ENCODE peak calls at places on chromosome 20, in four cellular contexts. One of them, this sample, is unnamed. For H3K27me3 and H3K4me1, the result is how much of the 10 kb centered on the place peaks cover.

GRCh38 chr20:38667417-38667956 is 56.8 kb upstream of the SLC32A1 start:
- DNase-seq in keratinocyte: no peak
- DNase-seq in H9: no peak
- DNase-seq in endothelial cell of umbilical vein: no peak
- DNase-seq in this sample: no peak

GRCh38 chr20:10462516-10462915 is 27.4 kb downstream of the SLX4IP start:
- DNase-seq in keratinocyte: no peak
- DNase-seq in H9: no peak
- DNase-seq in endothelial cell of umbilical vein: peak
- DNase-seq in this sample: no peak

GRCh38 chr20:36408219-36408618 is 102.1 kb downstream of the DLGAP4 start:
- DNase-seq in keratinocyte: peak
- DNase-seq in H9: no peak
- DNase-seq in endothelial cell of umbilical vein: peak
- DNase-seq in this sample: no peak

GRCh38 chr20:47851774-47852173 is 66.5 kb upstream of the SULF2 start:
- DNase-seq in keratinocyte: no peak
- DNase-seq in H9: no peak
- DNase-seq in endothelial cell of umbilical vein: no peak
- DNase-seq in this sample: no peak

GRCh38 chr20:47350181-47350550 is 6.3 kb downstream of the ZMYND8 start:
- DNase-seq in keratinocyte: no peak
- DNase-seq in H9: no peak
- DNase-seq in endothelial cell of umbilical vein: no peak
- DNase-seq in this sample: no peak

GRCh38 chr20:48795732-48796131 is 32.1 kb downstream of the PREX1 start:
- DNase-seq in keratinocyte: no peak
- DNase-seq in H9: no peak
- DNase-seq in endothelial cell of umbilical vein: no peak
- DNase-seq in this sample: no peak

GRCh38 chr20:3011752-3012151 is 31.7 kb upstream of the GNRH2 start:
- DNase-seq in keratinocyte: no peak
- DNase-seq in H9: no peak
- DNase-seq in endothelial cell of umbilical vein: no peak
- DNase-seq in this sample: no peak

GRCh38 chr20:48668451-48668946 is 159.3 kb downstream of the PREX1 start:
- DNase-seq in keratinocyte: no peak
- DNase-seq in H9: no peak
- DNase-seq in endothelial cell of umbilical vein: no peak
- DNase-seq in this sample: peak

GRCh38 chr20:39004508-39004907 is 42.4 kb downstream of the DHX35 start:
- DNase-seq in keratinocyte: no peak
- DNase-seq in H9: no peak
- DNase-seq in endothelial cell of umbilical vein: no peak
- DNase-seq in this sample: no peak

GRCh38 chr20:49345538-49345937 is 67.7 kb upstream of the ZNFX1 start:
- DNase-seq in keratinocyte: peak
- DNase-seq in H9: no peak
- DNase-seq in endothelial cell of umbilical vein: no peak
- DNase-seq in this sample: peak

GRCh38 chr20:61159940-61160688 is 91.9 kb upstream of the CDH4 start:
- DNase-seq in keratinocyte: no peak
- DNase-seq in H9: no peak
- DNase-seq in endothelial cell of umbilical vein: no peak
- DNase-seq in this sample: no peak

GRCh38 chr20:25669826-25670422 is 26.7 kb downstream of the ZNF337 start:
- DNase-seq in keratinocyte: peak
- DNase-seq in H9: peak
- DNase-seq in endothelial cell of umbilical vein: no peak
- DNase-seq in this sample: peak

GRCh38 chr20:10578607-10579006 is 95.2 kb downstream of the JAG1 start:
- DNase-seq in keratinocyte: peak
- DNase-seq in H9: no peak
- DNase-seq in endothelial cell of umbilical vein: peak
- DNase-seq in this sample: no peak

DNA sequence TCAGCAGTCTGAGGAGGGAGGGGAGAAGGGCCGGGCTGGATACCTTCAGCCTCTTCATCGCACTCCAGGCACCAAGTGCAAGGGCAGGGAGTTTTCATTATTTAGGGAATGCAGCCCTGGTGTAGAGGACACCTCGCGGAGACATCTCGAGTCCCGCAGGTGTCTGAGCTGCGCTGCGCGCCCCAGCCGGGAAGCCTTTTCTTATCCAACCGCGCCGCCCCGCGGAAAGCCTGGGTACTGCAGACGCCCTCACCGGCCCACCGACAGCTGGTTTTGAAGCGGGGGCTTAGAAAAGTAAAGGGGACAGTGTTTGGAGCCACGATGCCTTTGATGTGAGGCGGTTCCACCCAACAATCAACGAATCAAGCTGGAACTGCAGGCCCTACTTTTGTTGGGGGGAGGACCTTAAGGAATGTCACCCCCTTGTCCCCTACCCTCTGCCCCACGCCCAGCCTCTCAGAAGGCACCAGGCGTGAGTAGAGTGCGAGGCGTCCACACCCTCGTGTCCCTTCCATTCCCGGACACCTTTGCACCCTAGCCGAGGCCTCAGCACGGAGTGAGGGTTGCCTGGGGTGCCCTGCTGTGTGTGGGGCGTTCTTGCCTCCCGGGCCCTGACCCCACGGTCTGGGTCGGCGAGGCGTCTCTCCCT is 8.6 kb downstream of the NKX2-2 start:
- DNase-seq in keratinocyte: no peak
- DNase-seq in H9: peak
- DNase-seq in endothelial cell of umbilical vein: peak
- DNase-seq in this sample: peak
- H3K9ac ChIP-seq in keratinocyte: no peak
- H3K9ac ChIP-seq in H9: no peak
- H3K9ac ChIP-seq in endothelial cell of umbilical vein: no peak
- H3K9ac ChIP-seq in this sample: no peak

DNA sequence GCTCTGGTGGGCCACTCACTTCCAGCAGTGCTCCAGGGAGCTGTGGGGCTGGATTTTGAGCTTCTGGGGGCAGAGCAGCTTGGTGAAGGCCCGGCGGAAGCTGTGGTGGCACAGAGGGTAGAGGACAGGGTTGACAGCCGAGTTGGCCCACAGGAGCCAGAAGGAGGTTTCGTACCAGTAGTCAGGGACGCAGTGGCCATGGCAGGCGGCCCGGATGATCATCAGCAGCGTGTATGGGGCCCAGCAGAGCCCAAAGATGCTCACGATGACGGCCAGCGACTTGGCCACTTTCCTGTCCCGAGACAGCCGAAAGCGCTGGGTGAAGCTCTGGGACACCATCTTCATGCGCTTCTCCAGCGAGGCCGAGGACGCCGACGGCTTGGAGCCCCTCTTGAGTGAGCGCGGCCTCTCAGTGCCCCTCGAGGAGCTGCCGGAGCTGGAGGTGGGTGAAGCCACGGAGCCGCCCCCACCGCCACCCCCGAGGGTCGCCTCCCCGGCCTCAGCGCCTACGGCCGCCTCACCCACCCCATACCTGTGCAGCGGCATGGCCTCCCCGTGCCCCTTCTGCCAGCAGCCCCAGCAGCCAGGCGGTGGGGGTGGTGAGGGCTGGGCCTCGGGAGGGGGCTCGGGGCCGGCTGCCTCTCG is 4.0 kb downstream of the HRH3 start:
- DNase-seq in keratinocyte: no peak
- DNase-seq in H9: no peak
- DNase-seq in endothelial cell of umbilical vein: no peak
- DNase-seq in this sample: no peak
- H3K27me3 ChIP-seq in keratinocyte: half or more
- H3K27me3 ChIP-seq in H9: under half
- H3K27me3 ChIP-seq in endothelial cell of umbilical vein: under half
- H3K27me3 ChIP-seq in this sample: half or more

GRCh38 chr20:41011551-41012067 is 17.0 kb upstream of the TOP1 start:
- DNase-seq in keratinocyte: no peak
- DNase-seq in H9: no peak
- DNase-seq in endothelial cell of umbilical vein: no peak
- DNase-seq in this sample: no peak
- H3K4me1 ChIP-seq in keratinocyte: under half
- H3K4me1 ChIP-seq in H9: under half
- H3K4me1 ChIP-seq in endothelial cell of umbilical vein: under half
- H3K4me1 ChIP-seq in this sample: under half

DNA sequence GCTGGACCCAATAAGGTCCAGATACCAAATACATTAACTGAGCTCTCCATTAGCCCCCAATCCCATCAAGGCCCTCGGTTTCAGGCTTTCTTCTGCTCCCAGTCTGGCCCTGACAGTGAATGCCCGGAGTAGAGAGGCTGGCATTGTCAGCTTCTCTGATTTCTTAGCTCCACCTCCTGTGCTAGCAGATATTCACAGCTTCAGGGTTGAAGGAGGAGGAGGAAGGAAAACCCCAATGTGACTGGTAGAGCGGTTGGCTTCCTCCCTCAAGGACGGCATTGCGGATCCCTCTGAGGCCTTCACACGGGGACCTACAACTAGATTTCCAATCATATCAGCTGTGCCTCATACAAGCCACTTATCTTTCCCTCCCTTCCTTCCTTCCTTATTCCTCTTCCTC is 164.1 kb upstream of the SYNDIG1 start:
- DNase-seq in keratinocyte: no peak
- DNase-seq in H9: no peak
- DNase-seq in endothelial cell of umbilical vein: no peak
- DNase-seq in this sample: no peak
- H3K9ac ChIP-seq in keratinocyte: no peak
- H3K9ac ChIP-seq in H9: no peak
- H3K9ac ChIP-seq in endothelial cell of umbilical vein: no peak
- H3K9ac ChIP-seq in this sample: no peak

GRCh38 chr20:57988828-57989227 is 239.6 kb downstream of the ANKRD60 start:
- DNase-seq in keratinocyte: no peak
- DNase-seq in H9: no peak
- DNase-seq in endothelial cell of umbilical vein: no peak
- DNase-seq in this sample: no peak

GRCh38 chr20:57986776-57987175 is 241.7 kb downstream of the ANKRD60 start:
- DNase-seq in keratinocyte: no peak
- DNase-seq in H9: no peak
- DNase-seq in endothelial cell of umbilical vein: no peak
- DNase-seq in this sample: no peak

GRCh38 chr20:57988422-57988821 is 240.0 kb downstream of the ANKRD60 start:
- DNase-seq in keratinocyte: no peak
- DNase-seq in H9: no peak
- DNase-seq in endothelial cell of umbilical vein: no peak
- DNase-seq in this sample: no peak

GRCh38 chr20:57985278-57985677 is 243.2 kb downstream of the ANKRD60 start:
- DNase-seq in keratinocyte: no peak
- DNase-seq in H9: no peak
- DNase-seq in endothelial cell of umbilical vein: no peak
- DNase-seq in this sample: no peak

DNA sequence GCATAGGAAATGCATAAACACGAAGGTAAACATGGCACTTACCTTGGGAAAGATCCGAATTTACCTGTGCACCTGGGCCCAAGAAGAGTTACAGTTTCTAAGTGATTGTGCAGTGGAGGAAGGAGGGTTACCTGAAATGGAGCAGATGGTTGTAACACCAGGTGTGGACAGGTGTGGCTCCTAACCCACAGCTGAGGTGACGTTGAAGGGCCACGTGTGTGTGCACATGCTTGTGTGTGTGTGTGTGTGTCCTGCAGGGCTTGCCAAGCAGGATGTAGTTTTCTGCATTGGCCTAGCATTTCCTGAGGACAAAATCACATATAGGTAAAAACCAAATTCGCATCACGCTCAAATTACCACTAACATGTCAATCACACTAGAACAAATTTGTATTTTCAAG is 240.8 kb downstream of the ANKRD60 start:
- DNase-seq in keratinocyte: no peak
- DNase-seq in H9: no peak
- DNase-seq in endothelial cell of umbilical vein: no peak
- DNase-seq in this sample: no peak
- H3K27me3 ChIP-seq in keratinocyte: under half
- H3K27me3 ChIP-seq in H9: under half
- H3K27me3 ChIP-seq in endothelial cell of umbilical vein: under half
- H3K27me3 ChIP-seq in this sample: under half

GRCh38 chr20:51444472-51444871 is 98.0 kb downstream of the NFATC2 start:
- DNase-seq in keratinocyte: no peak
- DNase-seq in H9: no peak
- DNase-seq in endothelial cell of umbilical vein: no peak
- DNase-seq in this sample: peak
- H3K4me1 ChIP-seq in keratinocyte: under half
- H3K4me1 ChIP-seq in H9: under half
- H3K4me1 ChIP-seq in endothelial cell of umbilical vein: under half
- H3K4me1 ChIP-seq in this sample: under half

GRCh38 chr20:50562262-50562701 is 52.1 kb downstream of the PTPN1 start:
- DNase-seq in keratinocyte: no peak
- DNase-seq in H9: no peak
- DNase-seq in endothelial cell of umbilical vein: no peak
- DNase-seq in this sample: no peak
- H3K9ac ChIP-seq in keratinocyte: peak
- H3K9ac ChIP-seq in H9: no peak
- H3K9ac ChIP-seq in endothelial cell of umbilical vein: peak
- H3K9ac ChIP-seq in this sample: no peak

DNA sequence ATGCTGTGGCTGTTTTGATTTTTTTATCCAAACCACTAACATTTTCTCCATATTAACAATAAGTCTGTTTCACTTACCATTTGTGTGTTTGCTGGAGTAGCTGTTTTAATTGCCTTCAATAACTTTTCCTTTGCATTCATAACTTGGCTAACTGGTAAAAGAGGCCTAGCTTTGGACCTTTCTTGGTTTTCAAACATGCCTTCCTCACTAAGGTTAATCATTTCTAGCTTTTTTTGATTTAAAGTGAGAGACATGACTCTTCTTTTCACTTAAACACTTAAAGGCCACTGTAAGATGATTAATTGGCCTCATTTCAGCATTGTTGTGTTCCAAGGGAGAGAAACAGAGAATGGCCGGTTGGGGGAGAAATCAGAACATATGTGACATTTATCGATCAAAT is 2.9 kb downstream of the WFDC12 start:
- DNase-seq in keratinocyte: no peak
- DNase-seq in H9: no peak
- DNase-seq in endothelial cell of umbilical vein: no peak
- DNase-seq in this sample: no peak
- H3K27me3 ChIP-seq in keratinocyte: under half
- H3K27me3 ChIP-seq in H9: under half
- H3K27me3 ChIP-seq in endothelial cell of umbilical vein: under half
- H3K27me3 ChIP-seq in this sample: half or more

GRCh38 chr20:1665345-1665744 is 7.8 kb upstream of the SIRPG start:
- DNase-seq in keratinocyte: no peak
- DNase-seq in H9: no peak
- DNase-seq in endothelial cell of umbilical vein: no peak
- DNase-seq in this sample: no peak
- H3K4me1 ChIP-seq in keratinocyte: under half
- H3K4me1 ChIP-seq in H9: under half
- H3K4me1 ChIP-seq in endothelial cell of umbilical vein: under half
- H3K4me1 ChIP-seq in this sample: under half